ENCODE peak calls at places on chromosomes 13 and 19, in nine cellular contexts. U is BE2C; B is mammary epithelial cell; T is CD4-positive, CD25-positive, alpha-beta regulatory T cell; A is adipocyte; C is PC-9; E is breast epithelium; W is uterus; L is aorta. J is an unnamed sample. For H3K9me3, the result is how much of the 10 kb centered on the place peaks cover.

GRCh38 chr13:27273658-27274425 is 3.2 kb downstream of the RASL11A start:
- DNase-seq in L (peak), A (no peak), C (no peak), T (no peak), E (no peak), W (no peak), B (no peak), U (no peak), J (no peak)

GRCh38 chr19:55552620-55553019 is 7.3 kb upstream of the SBK3 start:
- DNase-seq in B (peak), T (no peak), A (peak), L (no peak), C (peak), W (no peak), U (no peak), E (no peak), J (no peak)

GRCh38 chr13:29362849-29363604 is 232.5 kb downstream of the SLC7A1 start:
- DNase-seq in C (peak), T (peak), L (peak), A (peak), E (no peak), W (peak), B (peak), U (peak), J (no peak)

GRCh38 chr13:99665716-99666115 is 164.4 kb downstream of the TM9SF2 start:
- DNase-seq in T (no peak), E (no peak), U (no peak), B (no peak), W (no peak), C (no peak), L (no peak), A (no peak), J (no peak)

GRCh38 chr13:34137200-34137599 is 319.3 kb downstream of the RFC3 start:
- DNase-seq in B (no peak), W (no peak), L (no peak), U (no peak), A (no peak), E (no peak), C (no peak), T (no peak), J (no peak)

GRCh38 chr13:112711528-112712265 is 21.9 kb downstream of the ATP11A start:
- DNase-seq in U (peak), T (peak), W (peak), E (peak), L (peak), B (peak), A (peak), C (peak), J (no peak)

GRCh38 chr13:26589754-26590153 is 32.3 kb downstream of the WASF3 start:
- DNase-seq in E (no peak), U (no peak), B (no peak), T (no peak), W (no peak), L (no peak), A (peak), C (no peak), J (no peak)

GRCh38 chr19:18069383-18069782 is 17.4 kb downstream of the IL12RB1 start:
- DNase-seq in E (no peak), A (no peak), T (no peak), C (no peak), U (no peak), B (no peak), L (no peak), W (no peak), J (no peak)

GRCh38 chr13:110138009-110138699 is 168.8 kb downstream of the COL4A1 start:
- DNase-seq in C (peak), A (peak), W (peak), U (no peak), L (peak), E (no peak), T (peak), B (peak), J (no peak)

GRCh38 chr13:27661017-27661416 is 39.3 kb downstream of the POLR1D start:
- DNase-seq in C (no peak), B (no peak), T (no peak), U (no peak), A (no peak), E (no peak), W (no peak), L (no peak), J (no peak)

GRCh38 chr19:41339936-41340335 is 13.8 kb downstream of the TGFB1 start:
- DNase-seq in T (no peak), A (no peak), L (no peak), B (no peak), C (no peak), W (no peak), E (no peak), U (no peak), J (no peak)

GRCh38 chr13:24459234-24459633 is 53.3 kb downstream of the PARP4 start:
- DNase-seq in U (no peak), A (peak), C (no peak), E (no peak), W (no peak), T (peak), B (no peak), L (no peak), J (no peak)

GRCh38 chr13:61508936-61509335 is 93.3 kb upstream of the PCDH20 start:
- DNase-seq in E (no peak), W (no peak), T (no peak), C (no peak), U (no peak), L (no peak), B (no peak), A (no peak), J (no peak)

GRCh38 chr19:6071103-6071485 is 39.2 kb downstream of the RFX2 start:
- DNase-seq in A (peak), T (no peak), E (no peak), B (no peak), W (no peak), U (no peak), C (no peak), L (no peak), J (no peak)

GRCh38 chr13:112904436-112904960 is 64.5 kb upstream of the MCF2L start:
- DNase-seq in A (no peak), C (no peak), W (no peak), T (no peak), E (peak), B (no peak), U (no peak), L (no peak), J (no peak)

GRCh38 chr19:3760871-3761361 is 576 bp downstream of the APBA3 start:
- DNase-seq in A (peak), B (no peak), U (no peak), C (no peak), W (no peak), L (no peak), E (no peak), T (peak), J (no peak)

GRCh38 chr19:1097810-1098176 is 2.6 kb upstream of the POLR2E start:
- DNase-seq in E (no peak), A (no peak), L (no peak), W (no peak), B (no peak), U (no peak), T (no peak), C (no peak), J (no peak)

GRCh38 chr13:37417042-37417441 is 181.5 kb downstream of the POSTN start:
- DNase-seq in U (no peak), A (no peak), T (no peak), C (no peak), B (no peak), L (no peak), E (no peak), W (no peak), J (no peak)

GRCh38 chr19:3632739-3633558 is 6.4 kb upstream of the CACTIN start:
- DNase-seq in E (no peak), A (no peak), U (no peak), C (no peak), W (no peak), T (no peak), B (no peak), L (no peak), J (no peak)

GRCh38 chr13:40096357-40096911 is 441.0 kb downstream of the COG6 start:
- DNase-seq in L (no peak), B (no peak), C (no peak), E (no peak), A (no peak), T (peak), W (no peak), U (no peak), J (no peak)

GRCh38 chr13:70723732-70724131 is 615.5 kb upstream of the KLHL1 start:
- DNase-seq in B (no peak), A (peak), L (no peak), C (no peak), E (no peak), W (no peak), U (peak), T (no peak), J (no peak)

GRCh38 chr13:100363874-100364273 is 224.7 kb downstream of the GGACT start:
- DNase-seq in A (peak), L (no peak), W (no peak), B (peak), T (no peak), C (no peak), U (no peak), E (no peak), J (no peak)

GRCh38 chr13:110641055-110642015 is 26.0 kb downstream of the NAXD start:
- DNase-seq in A (no peak), L (no peak), B (no peak), E (no peak), U (peak), C (no peak), T (no peak), W (peak), J (no peak)

GRCh38 chr13:74774252-74774651 is 640.0 kb upstream of the KLF12 start:
- DNase-seq in E (no peak), B (peak), L (no peak), W (no peak), U (no peak), T (no peak), A (peak), C (no peak), J (no peak)

GRCh38 chr19:21608571-21608970 is 103.2 kb downstream of the ZNF429 start:
- DNase-seq in A (no peak), E (no peak), T (no peak), L (no peak), U (no peak), W (no peak), B (no peak), C (no peak), J (no peak)

GRCh38 chr19:14567079-14567478 is 4.8 kb downstream of the NDUFB7 start:
- DNase-seq in W (no peak), C (no peak), L (no peak), E (no peak), A (no peak), T (no peak), B (no peak), U (no peak), J (no peak)

GRCh38 chr13:98847780-98848179 is 95.3 kb upstream of the SLC15A1 start:
- DNase-seq in T (no peak), W (no peak), U (no peak), B (no peak), C (no peak), E (no peak), A (no peak), L (no peak), J (no peak)

GRCh38 chr13:112012004-112012704 is 54.8 kb upstream of the SOX1 start:
- DNase-seq in B (no peak), L (no peak), C (peak), A (no peak), U (no peak), W (no peak), T (no peak), E (no peak), J (no peak)

GRCh38 chr13:69264362-69265334 is 843.0 kb upstream of the ATXN8OS start:
- DNase-seq in E (no peak), B (no peak), W (no peak), A (no peak), T (no peak), C (peak), L (peak), U (peak), J (no peak)

GRCh38 chr19:48487944-48488343 is 18.8 kb downstream of the CYTH2 start:
- DNase-seq in U (peak), T (no peak), C (peak), W (no peak), E (peak), L (peak), B (peak), A (peak), J (no peak)

GRCh38 chr19:4449022-4449825 is 8.4 kb downstream of the UBXN6 start:
- DNase-seq in U (no peak), A (no peak), W (peak), C (no peak), E (no peak), T (no peak), B (no peak), L (peak), J (no peak)

GRCh38 chr13:49635599-49636433 is 7.5 kb downstream of the ARL11 start:
- DNase-seq in L (no peak), T (peak), U (no peak), C (no peak), W (no peak), B (peak), E (no peak), A (no peak), J (no peak)

GRCh38 chr19:7562646-7563393 is 27.3 kb downstream of the PNPLA6 start:
- DNase-seq in B (no peak), C (no peak), U (no peak), W (no peak), A (peak), E (no peak), T (no peak), L (no peak), J (no peak)
- H3K9me3 ChIP-seq in B (under half), C (under half), U (under half), W (under half), A (under half), E (under half), T (under half), L (under half), J (under half)

GRCh38 chr19:37165635-37166034 is 6.9 kb downstream of the ZNF585A start:
- DNase-seq in W (no peak), C (no peak), E (no peak), A (no peak), T (no peak), B (no peak), L (no peak), U (no peak), J (no peak)
- H3K9me3 ChIP-seq in W (under half), C (under half), E (half or more), A (half or more), T (half or more), B (under half), L (under half), U (under half), J (under half)

GRCh38 chr19:51497666-51498065 is 3.9 kb downstream of the SIGLEC12 start:
- DNase-seq in T (no peak), L (no peak), B (no peak), A (no peak), W (no peak), E (no peak), C (no peak), U (no peak), J (no peak)
- H3K9me3 ChIP-seq in T (under half), L (under half), B (under half), A (under half), W (under half), E (under half), C (under half), U (under half), J (under half)

DNA sequence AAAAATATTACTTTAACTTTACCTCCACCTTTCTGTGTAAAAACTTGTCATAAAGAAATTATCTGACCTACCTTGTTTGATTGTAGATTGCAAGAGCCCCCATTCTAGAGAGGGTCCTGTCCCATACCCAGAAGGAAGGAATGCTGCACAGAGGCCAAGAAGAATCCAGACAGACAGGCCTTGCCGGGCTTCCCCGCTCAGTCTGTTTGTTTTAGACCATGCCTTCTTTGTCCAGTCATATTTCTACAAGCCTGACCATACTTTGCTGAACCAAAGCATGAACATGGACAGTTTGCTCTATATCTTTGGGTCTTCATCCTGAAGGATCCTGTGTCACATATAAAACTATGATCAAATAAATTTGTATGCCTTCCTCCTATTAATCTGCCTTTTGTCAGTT is 95.8 kb upstream of the MYCBP2 start:
- DNase-seq in A (no peak), U (no peak), W (no peak), E (no peak), C (peak), B (no peak), T (no peak), L (no peak), J (no peak)
- H3K9me3 ChIP-seq in A (under half), U (under half), W (under half), E (under half), C (under half), B (under half), T (under half), L (under half), J (under half)

GRCh38 chr19:56725829-56726424 is 54.4 kb upstream of the ZNF835 start:
- DNase-seq in C (no peak), T (no peak), E (no peak), W (no peak), B (no peak), L (no peak), A (peak), U (no peak), J (no peak)
- H3K9me3 ChIP-seq in C (under half), T (under half), E (under half), W (under half), B (under half), L (under half), A (under half), U (under half), J (under half)

DNA sequence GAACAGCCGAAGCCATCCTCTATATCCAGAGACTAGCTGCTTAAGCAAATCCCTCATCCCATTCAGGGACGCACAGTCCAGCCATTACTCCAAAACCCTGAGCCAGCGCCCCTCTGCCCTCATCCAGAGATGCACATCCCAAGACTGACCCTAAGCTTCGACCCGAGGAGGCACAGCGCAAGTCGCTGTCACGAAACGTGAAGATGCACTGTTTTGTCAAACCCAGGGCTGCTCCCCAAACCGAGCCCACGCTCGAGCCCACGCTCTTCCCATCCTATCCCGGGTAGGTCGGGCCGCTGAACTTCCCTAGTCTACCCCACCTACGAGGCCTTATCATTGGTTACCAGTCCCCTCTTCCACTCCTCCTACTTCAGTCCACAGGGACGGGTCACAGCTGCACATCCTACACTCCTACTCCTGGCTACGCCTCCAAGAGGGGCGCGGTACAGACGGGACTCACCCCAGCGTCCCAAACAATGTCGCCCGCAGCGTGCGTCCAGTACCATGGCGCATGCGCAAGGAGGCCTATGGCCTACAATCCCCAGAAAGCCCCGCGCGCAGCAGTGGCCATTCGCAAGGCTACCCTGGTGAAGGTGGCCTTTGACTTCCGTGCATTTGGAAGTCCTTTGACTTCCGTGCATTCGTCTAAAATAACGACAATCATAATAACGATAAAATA is at the start of gene ZNF285:
- DNase-seq in E (peak), B (peak), L (peak), W (peak), A (peak), T (peak), C (peak), U (peak), J (peak)
- H3K9me3 ChIP-seq in E (under half), B (under half), L (under half), W (under half), A (under half), T (under half), C (under half), U (under half), J (under half)

GRCh38 chr19:2432131-2432848 is 4.9 kb upstream of the TIMM13 start:
- DNase-seq in C (no peak), L (no peak), U (no peak), B (no peak), A (no peak), T (no peak), W (no peak), E (no peak), J (no peak)
- H3K9me3 ChIP-seq in C (under half), L (under half), U (under half), B (under half), A (under half), T (under half), W (under half), E (under half), J (under half)

J was measured in T-helper 17 cell.